ENCODE peak calls at places on chromosomes 1 and 21, in ten cellular contexts. P is epithelial cell of esophagus, Y is GM06990, L is K562, Q is activated B cell treated with CpG ODN at 0.5 μM for 24 hours, I is SK-N-SH, V is body of pancreas, T is uterus, U is AG04450, F is BJ. X is an unnamed sample.

GRCh38 chr1:114043046-114043445 is 63.8 kb downstream of the OLFML3 start:
- DNase-seq in U (no peak), T (peak), Q (no peak), V (no peak), Y (no peak), I (no peak), L (no peak), P (no peak), F (no peak), X (no peak)

GRCh38 chr1:71587961-71588360 is 507.1 kb upstream of the ZRANB2 start:
- DNase-seq in V (no peak), U (peak), L (no peak), I (no peak), P (peak), Q (no peak), F (peak), T (no peak), Y (no peak), X (no peak)

GRCh38 chr1:25820247-25821111 is 725 bp downstream of the MTFR1L start:
- DNase-seq in P (peak), T (no peak), U (no peak), Y (peak), L (peak), F (no peak), I (peak), Q (peak), V (peak), X (peak)

GRCh38 chr1:227913969-227914791 is 33.6 kb downstream of the WNT9A start:
- DNase-seq in Y (no peak), F (no peak), P (no peak), T (no peak), V (no peak), I (no peak), Q (no peak), U (no peak), L (no peak), X (no peak)

GRCh38 chr1:7267493-7267892 is 482.2 kb downstream of the CAMTA1 start:
- DNase-seq in F (no peak), L (no peak), U (peak), Q (no peak), V (no peak), P (no peak), Y (no peak), T (no peak), I (no peak), X (no peak)

GRCh38 chr21:44925027-44925755 is 4.5 kb upstream of the ITGB2 start:
- DNase-seq in Q (no peak), Y (no peak), V (no peak), P (peak), I (no peak), T (no peak), U (no peak), L (no peak), F (no peak), X (no peak)

GRCh38 chr1:3999941-4000735 is 100.1 kb upstream of the C1orf174 start:
- DNase-seq in L (no peak), Q (no peak), V (no peak), Y (no peak), I (no peak), U (no peak), P (no peak), F (no peak), T (no peak), X (no peak)

GRCh38 chr21:20311388-20311787 is 686.8 kb upstream of the NCAM2 start:
- DNase-seq in U (no peak), Y (no peak), L (no peak), F (no peak), V (no peak), P (no peak), I (no peak), Q (no peak), T (no peak), X (no peak)

GRCh38 chr1:211741116-211741515 is 65.7 kb upstream of the NEK2 start:
- DNase-seq in I (no peak), Y (no peak), Q (no peak), V (no peak), U (no peak), F (no peak), P (no peak), T (no peak), L (no peak), X (no peak)

GRCh38 chr1:11713095-11713494 is 21.6 kb downstream of the DRAXIN start:
- DNase-seq in L (no peak), U (no peak), V (no peak), Y (no peak), P (no peak), F (no peak), T (no peak), Q (no peak), I (no peak), X (no peak)

GRCh38 chr1:22756053-22756730 is 45.6 kb downstream of the EPHB2 start:
- DNase-seq in P (no peak), T (no peak), F (no peak), L (no peak), I (no peak), Y (no peak), V (no peak), Q (no peak), U (no peak), X (no peak)

GRCh38 chr1:116026626-116027025 is 50.3 kb downstream of the SLC22A15 start:
- DNase-seq in T (no peak), F (no peak), U (no peak), V (no peak), Q (no peak), Y (no peak), P (no peak), I (no peak), L (no peak), X (no peak)

GRCh38 chr1:62426238-62426637 is 10.6 kb upstream of the USP1 start:
- DNase-seq in I (no peak), L (no peak), Q (no peak), T (no peak), P (peak), U (no peak), V (no peak), F (no peak), Y (no peak), X (no peak)

GRCh38 chr1:31666290-31666963 is 21.8 kb upstream of the PEF1 start:
- DNase-seq in F (no peak), P (peak), V (no peak), U (no peak), Y (no peak), L (no peak), I (no peak), T (no peak), Q (no peak), X (peak)

GRCh38 chr21:42057861-42058437 is 13.2 kb upstream of the UMODL1 start:
- DNase-seq in V (no peak), U (no peak), Y (no peak), F (no peak), L (no peak), P (no peak), T (no peak), Q (no peak), I (no peak), X (no peak)

GRCh38 chr1:17875171-17875881 is 120.2 kb downstream of the ACTL8 start:
- DNase-seq in V (no peak), P (no peak), T (no peak), Q (no peak), I (no peak), Y (no peak), U (no peak), L (no peak), F (no peak), X (peak)

GRCh38 chr1:22414244-22414751 is 37.4 kb upstream of the ZBTB40 start:
- DNase-seq in I (no peak), L (peak), P (no peak), T (no peak), U (no peak), Y (no peak), V (peak), Q (no peak), F (no peak), X (no peak)

GRCh38 chr1:1183221-1183747 is 9.6 kb downstream of the TTLL10 start:
- DNase-seq in V (no peak), I (peak), Q (peak), U (no peak), F (no peak), L (no peak), P (no peak), Y (no peak), T (no peak), X (no peak)

GRCh38 chr1:202200669-202201068 is 7.1 kb downstream of the LGR6 start:
- DNase-seq in U (no peak), V (no peak), Y (no peak), L (no peak), Q (no peak), F (no peak), T (no peak), I (no peak), P (no peak), X (no peak)

GRCh38 chr1:116147972-116148371 is 36.8 kb downstream of the MAB21L3 start:
- DNase-seq in I (no peak), F (no peak), Y (no peak), T (no peak), P (peak), Q (no peak), U (no peak), V (no peak), L (no peak), X (no peak)

GRCh38 chr1:112881742-112882127 is 74.3 kb downstream of the SLC16A1 start:
- DNase-seq in V (no peak), L (peak), T (no peak), U (no peak), Q (no peak), I (no peak), F (peak), Y (no peak), P (peak), X (no peak)

GRCh38 chr1:223422911-223423310 is 29.7 kb downstream of the CCDC185 start:
- DNase-seq in V (no peak), U (no peak), L (no peak), I (no peak), Y (no peak), F (no peak), T (no peak), P (no peak), Q (no peak), X (no peak)

GRCh38 chr1:34590211-34590623 is 164.6 kb upstream of the GJB5 start:
- DNase-seq in P (peak), F (no peak), Q (no peak), L (no peak), V (peak), T (no peak), I (peak), U (no peak), Y (no peak), X (peak)

GRCh38 chr1:245091818-245092637 is 62.8 kb upstream of the KIF26B start:
- DNase-seq in U (peak), Y (no peak), T (peak), P (peak), F (peak), V (no peak), I (peak), Q (no peak), L (peak), X (peak)

GRCh38 chr21:33434770-33435360 is 31.7 kb downstream of the IFNGR2 start:
- DNase-seq in Y (peak), F (peak), P (peak), I (no peak), L (no peak), T (no peak), Q (no peak), V (no peak), U (peak), X (peak)

GRCh38 chr1:150730130-150730721 is 9.5 kb upstream of the HORMAD1 start:
- DNase-seq in F (no peak), Q (no peak), L (no peak), T (no peak), P (no peak), I (no peak), V (no peak), Y (no peak), U (no peak), X (no peak)

GRCh38 chr1:209150114-209150513 is 433.4 kb upstream of the CAMK1G start:
- DNase-seq in Q (no peak), U (peak), T (no peak), L (no peak), Y (no peak), V (no peak), F (no peak), P (peak), I (no peak), X (peak)

GRCh38 chr1:81377406-81377805 is 423.3 kb upstream of the ADGRL2 start:
- DNase-seq in L (no peak), T (no peak), I (no peak), Y (no peak), Q (no peak), F (no peak), P (no peak), V (no peak), U (no peak), X (no peak)

GRCh38 chr1:221099747-221100146 is 220.5 kb downstream of the HLX start:
- DNase-seq in P (no peak), T (no peak), Y (no peak), V (no peak), L (no peak), I (no peak), U (no peak), F (no peak), Q (no peak), X (no peak)

GRCh38 chr1:220013497-220013896 is 32.8 kb downstream of the EPRS1 start:
- DNase-seq in L (no peak), I (no peak), F (no peak), P (peak), Y (no peak), U (no peak), T (no peak), V (no peak), Q (no peak), X (no peak)

GRCh38 chr1:31696246-31696645 is 7.6 kb downstream of the COL16A1 start:
- DNase-seq in I (no peak), P (no peak), Q (no peak), V (peak), F (no peak), T (no peak), Y (no peak), U (no peak), L (no peak), X (no peak)

GRCh38 chr21:36126166-36126565 is 8.7 kb upstream of the CBR3 start:
- DNase-seq in P (peak), U (no peak), V (no peak), Y (no peak), I (no peak), T (no peak), L (no peak), Q (no peak), F (no peak), X (no peak)

GRCh38 chr21:36129219-36129618 is 5.7 kb upstream of the CBR3 start:
- DNase-seq in V (no peak), P (no peak), U (no peak), T (no peak), Y (no peak), L (no peak), Q (no peak), I (no peak), F (no peak), X (no peak)

GRCh38 chr21:36127250-36127904 is 7.5 kb upstream of the CBR3 start:
- DNase-seq in F (no peak), P (no peak), Y (no peak), V (no peak), L (no peak), U (no peak), Q (no peak), T (no peak), I (no peak), X (no peak)

GRCh38 chr21:36126621-36127110 is 8.2 kb upstream of the CBR3 start:
- DNase-seq in U (no peak), Q (no peak), Y (no peak), T (no peak), I (no peak), F (no peak), V (no peak), P (peak), L (no peak), X (no peak)

DNA sequence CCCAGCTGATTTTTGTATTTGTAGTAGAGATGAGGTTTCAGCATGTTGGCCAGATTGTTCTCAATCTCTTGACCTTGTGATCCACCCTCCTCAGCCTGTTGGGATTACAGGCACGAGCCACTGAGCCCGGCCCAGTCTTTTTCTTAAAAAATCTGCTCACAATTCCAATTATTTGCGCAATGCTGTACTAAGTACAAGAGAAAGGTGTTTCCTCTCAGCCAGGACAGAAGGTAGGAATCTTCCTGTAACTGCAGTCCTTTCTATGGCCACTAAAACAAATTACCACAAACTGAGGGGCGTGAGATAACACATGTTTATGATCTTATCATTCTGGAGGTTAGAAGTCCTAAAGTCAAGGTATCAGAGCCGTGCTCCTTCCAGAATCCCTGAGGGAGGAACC is 6.9 kb upstream of the CBR3 start:
- DNase-seq in I (no peak), T (no peak), U (no peak), P (no peak), L (no peak), V (no peak), Q (no peak), Y (no peak), F (no peak), X (no peak)
- TF ChIP-seq CTCF in I (no peak), T (no peak), U (no peak), P (peak), L (no peak), V (no peak), Q (no peak), Y (no peak), F (no peak), X (no peak)

GRCh38 chr1:105793541-105794146 is 1262.8 kb upstream of the PRMT6 start:
- DNase-seq in T (no peak), P (peak), L (peak), U (no peak), F (no peak), V (peak), Q (no peak), I (peak), Y (no peak), X (peak)
- TF ChIP-seq CTCF in T (no peak), P (peak), L (peak), U (peak), F (peak), V (peak), Q (no peak), I (peak), Y (peak), X (peak)

DNA sequence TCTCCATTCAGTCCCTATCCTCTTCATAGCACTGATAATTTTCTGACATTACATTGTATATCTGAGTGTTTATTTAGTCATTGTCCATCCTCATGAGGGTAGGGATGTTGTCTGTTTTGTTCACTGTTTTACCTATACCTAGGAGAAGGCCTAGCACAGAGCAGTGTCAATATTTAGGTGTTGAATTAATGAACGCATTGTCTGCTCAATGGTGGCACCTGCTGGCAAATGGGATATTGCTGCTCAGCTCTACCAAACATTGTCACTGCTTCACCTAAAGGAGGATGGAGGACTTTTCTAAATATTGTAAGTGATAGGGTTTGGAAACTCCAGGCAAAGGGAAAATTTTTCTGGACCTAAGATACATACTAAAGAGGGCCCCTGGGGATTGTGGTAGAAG is 243.9 kb downstream of the RRAGC start:
- DNase-seq in T (no peak), L (no peak), Y (no peak), F (no peak), Q (no peak), P (no peak), V (no peak), I (no peak), U (no peak), X (no peak)
- TF ChIP-seq CTCF in T (no peak), L (peak), Y (no peak), F (peak), Q (no peak), P (peak), V (no peak), I (peak), U (peak), X (no peak)

DNA sequence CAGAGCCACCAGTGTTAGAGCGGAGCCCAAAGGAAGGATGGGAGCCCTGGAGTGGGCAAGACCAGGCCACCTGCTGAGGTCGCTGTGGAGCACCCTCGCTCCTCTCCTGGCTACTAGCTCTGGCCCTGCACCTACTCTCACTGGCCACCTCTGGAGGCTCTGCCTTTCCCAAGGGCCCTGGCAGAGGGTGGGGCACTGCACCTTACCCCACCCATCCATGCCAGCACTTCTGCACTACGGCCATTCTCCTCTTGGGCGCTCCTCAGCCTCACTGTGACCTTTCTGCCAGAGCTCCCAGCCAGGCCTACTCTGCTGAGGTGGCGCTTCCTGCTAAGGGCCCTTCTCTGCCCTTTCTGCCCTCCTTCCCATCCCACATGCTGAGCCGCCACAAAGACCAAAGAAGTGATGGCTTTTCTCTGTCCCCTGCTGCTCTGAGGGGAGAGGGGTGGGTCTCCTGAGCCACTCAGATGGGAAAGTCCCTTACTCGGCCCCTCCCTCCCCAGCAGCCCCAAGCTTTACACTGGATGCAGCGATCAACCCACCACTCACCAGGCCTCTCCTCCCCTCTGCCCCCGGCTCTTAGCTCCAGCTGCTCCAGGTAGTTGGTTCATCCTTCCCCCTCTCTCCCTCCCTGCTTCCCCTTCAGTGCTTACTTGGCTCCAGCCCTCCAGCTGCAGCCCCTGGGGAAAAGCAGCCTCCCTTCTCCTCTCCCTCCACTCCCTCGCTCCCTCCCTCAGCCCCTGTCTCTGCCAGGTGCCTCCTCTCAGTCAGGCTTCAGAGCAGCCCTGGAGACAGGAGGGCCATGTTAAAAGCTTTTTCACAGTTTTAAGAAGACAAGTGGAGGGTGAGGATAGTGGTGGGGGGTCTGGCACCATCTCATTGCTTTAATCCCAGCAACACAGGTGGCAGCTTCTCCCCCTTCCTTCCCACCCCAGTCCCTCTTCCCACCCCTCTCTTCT is 14.8 kb upstream of the TMEM222 start:
- DNase-seq in T (no peak), Y (no peak), F (no peak), Q (no peak), P (no peak), L (peak), V (no peak), I (no peak), U (no peak), X (no peak)
- TF ChIP-seq CTCF in T (no peak), Y (peak), F (peak), Q (no peak), P (no peak), L (peak), V (no peak), I (no peak), U (peak), X (no peak)

X was measured in RWPE1.